ENCODE peak calls at places on chromosomes 4 and X, in five cellular contexts. One of them, this sample, is unnamed.

GRCh38 chr4:155629183-155629825 is 37.3 kb upstream of the GUCY1A1 start:
- DNase-seq in cardiac muscle cell: peak
- DNase-seq in HCT116: no peak
- DNase-seq in lung: no peak
- DNase-seq in PC-3: peak
- DNase-seq in this sample: no peak

GRCh38 chr4:2660596-2661211 is 95.4 kb downstream of the TNIP2 start:
- DNase-seq in HCT116: no peak
- DNase-seq in lung: no peak
- DNase-seq in cardiac muscle cell: peak
- DNase-seq in PC-3: no peak
- DNase-seq in this sample: no peak

GRCh38 chr4:14841801-14842748 is 160.2 kb upstream of the CPEB2 start:
- DNase-seq in HCT116: no peak
- DNase-seq in lung: peak
- DNase-seq in cardiac muscle cell: peak
- DNase-seq in PC-3: peak
- DNase-seq in this sample: peak

GRCh38 chr4:120918788-120919187 is 3.7 kb downstream of the PRDM5 start:
- DNase-seq in cardiac muscle cell: peak
- DNase-seq in PC-3: no peak
- DNase-seq in HCT116: no peak
- DNase-seq in lung: no peak
- DNase-seq in this sample: no peak

GRCh38 chr4:167274346-167274745 is 40.1 kb upstream of the SPOCK3 start:
- DNase-seq in cardiac muscle cell: no peak
- DNase-seq in lung: no peak
- DNase-seq in PC-3: peak
- DNase-seq in HCT116: no peak
- DNase-seq in this sample: no peak

GRCh38 chr4:86367577-86367976 is 7.7 kb upstream of the MAPK10 start:
- DNase-seq in PC-3: peak
- DNase-seq in lung: no peak
- DNase-seq in cardiac muscle cell: peak
- DNase-seq in HCT116: no peak
- DNase-seq in this sample: peak

GRCh38 chrX:71621644-71622346 is 3.5 kb upstream of the CXCR3 start:
- DNase-seq in PC-3: no peak
- DNase-seq in cardiac muscle cell: peak
- DNase-seq in HCT116: no peak
- DNase-seq in lung: no peak
- DNase-seq in this sample: no peak

GRCh38 chr4:52421811-52422213 is 237.3 kb downstream of the USP46 start:
- DNase-seq in PC-3: no peak
- DNase-seq in cardiac muscle cell: no peak
- DNase-seq in lung: no peak
- DNase-seq in HCT116: no peak
- DNase-seq in this sample: no peak

GRCh38 chrX:53073115-53073581 is 9.0 kb upstream of the TSPYL2 start:
- DNase-seq in lung: no peak
- DNase-seq in cardiac muscle cell: no peak
- DNase-seq in PC-3: no peak
- DNase-seq in HCT116: peak
- DNase-seq in this sample: no peak

GRCh38 chr4:67723949-67724348 is 23.0 kb upstream of the UBA6 start:
- DNase-seq in HCT116: no peak
- DNase-seq in cardiac muscle cell: no peak
- DNase-seq in lung: no peak
- DNase-seq in PC-3: no peak
- DNase-seq in this sample: no peak

GRCh38 chr4:167987285-167987684 is 105.1 kb upstream of the ANXA10 start:
- DNase-seq in HCT116: no peak
- DNase-seq in cardiac muscle cell: no peak
- DNase-seq in PC-3: no peak
- DNase-seq in lung: no peak
- DNase-seq in this sample: no peak

GRCh38 chrX:132181364-132181763 is 37.9 kb downstream of the RAP2C start:
- DNase-seq in cardiac muscle cell: no peak
- DNase-seq in PC-3: peak
- DNase-seq in HCT116: no peak
- DNase-seq in lung: no peak
- DNase-seq in this sample: no peak

GRCh38 chr4:82429728-82430192 is 502 bp downstream of the HNRNPDL start:
- DNase-seq in cardiac muscle cell: no peak
- DNase-seq in lung: no peak
- DNase-seq in PC-3: no peak
- DNase-seq in HCT116: no peak
- DNase-seq in this sample: no peak

GRCh38 chrX:131067216-131067615 is 9.1 kb downstream of the ARHGAP36 start:
- DNase-seq in cardiac muscle cell: no peak
- DNase-seq in PC-3: no peak
- DNase-seq in HCT116: no peak
- DNase-seq in lung: no peak
- DNase-seq in this sample: no peak

GRCh38 chr4:14848210-14848609 is 154.1 kb upstream of the CPEB2 start:
- DNase-seq in cardiac muscle cell: no peak
- DNase-seq in lung: no peak
- DNase-seq in PC-3: no peak
- DNase-seq in HCT116: no peak
- DNase-seq in this sample: no peak

GRCh38 chr4:1604706-1605205 is 79.4 kb downstream of the FAM53A start:
- DNase-seq in PC-3: peak
- DNase-seq in cardiac muscle cell: no peak
- DNase-seq in HCT116: no peak
- DNase-seq in lung: no peak
- DNase-seq in this sample: no peak

GRCh38 chr4:37441231-37442061 is 196.9 kb downstream of the NWD2 start:
- DNase-seq in PC-3: peak
- DNase-seq in HCT116: peak
- DNase-seq in cardiac muscle cell: no peak
- DNase-seq in lung: no peak
- DNase-seq in this sample: peak

GRCh38 chr4:84878090-84878489 is 88.4 kb downstream of the WDFY3 start:
- DNase-seq in PC-3: peak
- DNase-seq in cardiac muscle cell: peak
- DNase-seq in lung: no peak
- DNase-seq in HCT116: no peak
- DNase-seq in this sample: no peak

GRCh38 chrX:31057691-31058090 is 14.2 kb downstream of the FTHL17 start:
- DNase-seq in HCT116: no peak
- DNase-seq in cardiac muscle cell: no peak
- DNase-seq in lung: no peak
- DNase-seq in PC-3: no peak
- DNase-seq in this sample: no peak

GRCh38 chrX:24985120-24985519 is 30.6 kb downstream of the ARX start:
- DNase-seq in HCT116: no peak
- DNase-seq in cardiac muscle cell: no peak
- DNase-seq in lung: no peak
- DNase-seq in PC-3: no peak
- DNase-seq in this sample: no peak

GRCh38 chrX:102651968-102652744 is 873 bp downstream of the GPRASP1 start:
- DNase-seq in PC-3: no peak
- DNase-seq in cardiac muscle cell: peak
- DNase-seq in HCT116: no peak
- DNase-seq in lung: no peak
- DNase-seq in this sample: no peak

GRCh38 chr4:123327346-123327745 is 69.2 kb upstream of the SPRY1 start:
- DNase-seq in cardiac muscle cell: no peak
- DNase-seq in HCT116: no peak
- DNase-seq in lung: no peak
- DNase-seq in PC-3: no peak
- DNase-seq in this sample: no peak

GRCh38 chrX:56228914-56229313 is 3.2 kb upstream of the KLF8 start:
- DNase-seq in lung: no peak
- DNase-seq in HCT116: no peak
- DNase-seq in cardiac muscle cell: no peak
- DNase-seq in PC-3: no peak
- DNase-seq in this sample: no peak

GRCh38 chr4:138243369-138243768 is 1.2 kb upstream of the SLC7A11 start:
- DNase-seq in PC-3: peak
- DNase-seq in lung: no peak
- DNase-seq in cardiac muscle cell: no peak
- DNase-seq in HCT116: peak
- DNase-seq in this sample: no peak

GRCh38 chr4:48649505-48649904 is 130.6 kb downstream of the FRYL start:
- DNase-seq in cardiac muscle cell: peak
- DNase-seq in HCT116: no peak
- DNase-seq in PC-3: no peak
- DNase-seq in lung: no peak
- DNase-seq in this sample: no peak

DNA sequence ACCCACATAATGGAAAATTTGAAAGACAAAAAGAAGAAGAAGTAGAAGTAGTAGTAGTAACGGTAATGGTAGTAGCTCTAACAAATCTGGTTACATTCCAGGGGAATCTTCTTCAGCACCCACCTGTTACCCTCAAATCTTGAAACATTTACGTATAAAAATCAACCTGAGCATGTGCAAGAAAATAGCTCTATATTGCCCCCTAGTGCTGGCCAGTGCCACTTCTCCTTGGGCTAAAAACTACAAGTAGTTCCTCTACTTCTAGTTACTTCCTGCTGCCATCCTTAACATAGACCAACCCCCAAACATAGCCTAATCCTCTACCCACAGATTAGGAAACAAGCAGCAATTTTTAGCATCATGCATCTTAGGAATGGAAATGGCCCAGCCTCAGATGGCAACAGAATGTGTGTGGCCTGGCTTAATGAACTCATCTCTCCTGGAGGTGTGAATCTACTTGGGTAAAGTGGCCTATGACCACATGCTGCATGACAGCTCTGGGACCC is 3.1 kb downstream of the PDGFC start:
- DNase-seq in cardiac muscle cell: peak
- DNase-seq in HCT116: peak
- DNase-seq in PC-3: peak
- DNase-seq in lung: peak
- DNase-seq in this sample: no peak
- H3K27ac ChIP-seq in cardiac muscle cell: no peak
- H3K27ac ChIP-seq in HCT116: no peak
- H3K27ac ChIP-seq in PC-3: no peak
- H3K27ac ChIP-seq in lung: no peak
- H3K27ac ChIP-seq in this sample: peak

GRCh38 chr4:183118141-183118540 is 19.1 kb downstream of the WWC2 start:
- DNase-seq in cardiac muscle cell: no peak
- DNase-seq in HCT116: no peak
- DNase-seq in lung: no peak
- DNase-seq in PC-3: no peak
- DNase-seq in this sample: no peak

GRCh38 chr4:183124228-183124627 is 25.2 kb downstream of the WWC2 start:
- DNase-seq in lung: no peak
- DNase-seq in HCT116: no peak
- DNase-seq in PC-3: no peak
- DNase-seq in cardiac muscle cell: no peak
- DNase-seq in this sample: no peak

GRCh38 chr4:183118585-183118984 is 19.5 kb downstream of the WWC2 start:
- DNase-seq in HCT116: no peak
- DNase-seq in PC-3: peak
- DNase-seq in lung: no peak
- DNase-seq in cardiac muscle cell: peak
- DNase-seq in this sample: no peak
- H3K27ac ChIP-seq in HCT116: no peak
- H3K27ac ChIP-seq in PC-3: no peak
- H3K27ac ChIP-seq in lung: no peak
- H3K27ac ChIP-seq in cardiac muscle cell: peak
- H3K27ac ChIP-seq in this sample: no peak

GRCh38 chr4:146522862-146523205 is 1.1 kb upstream of the SLC10A7 start:
- DNase-seq in cardiac muscle cell: peak
- DNase-seq in lung: no peak
- DNase-seq in PC-3: peak
- DNase-seq in HCT116: no peak
- DNase-seq in this sample: no peak
- H3K27ac ChIP-seq in cardiac muscle cell: no peak
- H3K27ac ChIP-seq in lung: peak
- H3K27ac ChIP-seq in PC-3: no peak
- H3K27ac ChIP-seq in HCT116: peak
- H3K27ac ChIP-seq in this sample: peak

DNA sequence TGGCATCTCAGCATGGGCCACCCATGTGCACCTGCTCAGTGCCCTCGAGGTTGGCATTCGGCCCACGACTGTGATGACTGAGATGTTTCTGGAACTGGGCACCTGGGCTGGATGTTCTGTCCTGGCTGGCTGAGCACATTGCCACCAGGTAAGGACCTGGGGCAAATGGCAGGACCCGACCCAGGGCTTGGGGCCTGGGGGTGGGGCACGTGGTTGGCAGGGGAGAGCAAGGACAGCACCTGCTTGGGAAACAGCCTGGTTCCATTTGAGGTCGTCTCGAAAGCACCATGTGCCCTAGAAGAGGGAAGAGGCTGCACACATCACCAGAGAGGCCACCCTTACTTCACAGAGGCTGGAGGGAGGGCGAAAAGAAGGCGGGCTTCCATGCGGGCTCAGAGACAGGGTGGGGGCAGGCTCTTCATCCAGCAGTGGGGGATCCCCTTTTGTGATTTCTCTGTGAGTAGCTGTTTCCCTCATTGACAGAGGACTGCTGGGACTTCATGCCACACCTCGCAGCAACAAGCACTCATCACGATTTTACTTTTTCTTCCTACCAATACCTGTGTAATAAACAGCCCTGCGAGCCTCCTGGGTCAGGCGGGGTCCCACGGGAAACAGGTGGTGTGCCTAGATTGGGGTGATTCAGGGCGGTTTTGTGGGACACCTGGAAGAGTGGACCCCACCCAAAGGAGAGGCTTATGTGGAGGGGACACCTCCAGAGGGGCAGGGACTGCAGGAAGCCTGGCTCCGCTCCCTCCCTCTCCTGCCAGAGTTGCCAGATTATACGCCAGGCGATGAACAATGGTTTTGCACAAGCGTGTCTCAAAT is 12.0 kb downstream of the TMEM187 start:
- DNase-seq in PC-3: no peak
- DNase-seq in HCT116: no peak
- DNase-seq in lung: no peak
- DNase-seq in cardiac muscle cell: no peak
- DNase-seq in this sample: no peak
- H3K27ac ChIP-seq in PC-3: no peak
- H3K27ac ChIP-seq in HCT116: no peak
- H3K27ac ChIP-seq in lung: peak
- H3K27ac ChIP-seq in cardiac muscle cell: no peak
- H3K27ac ChIP-seq in this sample: no peak

DNA sequence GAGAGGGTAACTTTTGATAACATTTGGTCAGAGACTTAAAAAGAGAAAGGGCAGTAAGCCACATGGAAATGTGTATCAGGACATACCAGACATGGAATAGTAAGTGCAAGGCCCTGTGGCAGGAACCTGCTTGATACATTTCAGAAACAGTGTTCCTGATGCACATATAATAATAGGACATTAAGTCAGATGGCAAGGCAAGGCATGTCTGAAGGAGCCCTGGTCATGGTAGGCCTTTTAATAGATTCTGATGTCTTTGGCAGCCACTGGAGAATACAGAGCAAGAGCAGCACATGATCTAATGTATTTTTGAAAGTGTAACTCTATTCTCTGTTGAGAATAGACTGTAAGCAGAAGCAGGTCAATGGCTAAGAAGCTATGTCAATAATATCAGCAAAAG is 279.7 kb downstream of the CAMK2D start:
- DNase-seq in cardiac muscle cell: no peak
- DNase-seq in PC-3: no peak
- DNase-seq in lung: no peak
- DNase-seq in HCT116: no peak
- DNase-seq in this sample: no peak
- H3K27ac ChIP-seq in cardiac muscle cell: no peak
- H3K27ac ChIP-seq in PC-3: no peak
- H3K27ac ChIP-seq in lung: no peak
- H3K27ac ChIP-seq in HCT116: no peak
- H3K27ac ChIP-seq in this sample: no peak